ENCODE peak calls at places on chromosomes 1 and 21, in nine cellular contexts. A is OCI-LY7, P is suprapubic skin, I is left lung, W is ovary, T is GM06990, Y is heart left ventricle, Q is left ventricle myocardium inferior, U is uterus. K is an unnamed sample. For H3K36me3, the result is how much of the 10 kb centered on the place peaks cover.

GRCh38 chr1:210394281-210394798 is 65.6 kb downstream of the HHAT start:
- DNase-seq in A (no peak), P (no peak), I (no peak), W (no peak), T (no peak), Y (peak), Q (peak), U (no peak), K (peak)

GRCh38 chr1:88888755-88889154 is 2.6 kb downstream of the GTF2B start:
- DNase-seq in A (no peak), P (no peak), I (no peak), W (no peak), T (no peak), Y (no peak), Q (no peak), U (no peak), K (no peak)

GRCh38 chr1:228236744-228237143 is 28.9 kb downstream of the OBSCN start:
- DNase-seq in A (peak), P (no peak), I (no peak), W (no peak), T (no peak), Y (peak), Q (no peak), U (no peak), K (no peak)

GRCh38 chr1:94994805-94995204 is 67.9 kb upstream of the CNN3 start:
- DNase-seq in A (no peak), P (no peak), I (no peak), W (no peak), T (no peak), Y (no peak), Q (no peak), U (no peak), K (no peak)

GRCh38 chr1:114093624-114094302 is 59.9 kb downstream of the SYT6 start:
- DNase-seq in A (peak), P (no peak), I (no peak), W (no peak), T (no peak), Y (no peak), Q (no peak), U (no peak), K (no peak)

GRCh38 chr1:177023710-177024109 is 140.8 kb downstream of the ASTN1 start:
- DNase-seq in A (no peak), P (no peak), I (no peak), W (no peak), T (no peak), Y (peak), Q (no peak), U (no peak), K (no peak)

GRCh38 chr1:230877139-230877923 is 9.0 kb upstream of the C1orf198 start:
- DNase-seq in A (no peak), P (no peak), I (no peak), W (no peak), T (no peak), Y (no peak), Q (no peak), U (no peak), K (no peak)

GRCh38 chr1:30908886-30909777 is 574 bp upstream of the SDC3 start:
- DNase-seq in A (no peak), P (peak), I (peak), W (peak), T (no peak), Y (peak), Q (peak), U (no peak), K (no peak)

GRCh38 chr21:33403128-33403785 is at the start of gene IFNGR2:
- DNase-seq in A (peak), P (peak), I (peak), W (peak), T (peak), Y (peak), Q (peak), U (peak), K (no peak)

GRCh38 chr21:36543924-36544323 is 64.0 kb upstream of the CLDN14 start:
- DNase-seq in A (no peak), P (no peak), I (no peak), W (no peak), T (no peak), Y (no peak), Q (no peak), U (no peak), K (no peak)

GRCh38 chr1:218585565-218586184 is 240.5 kb downstream of the TGFB2 start:
- DNase-seq in A (no peak), P (no peak), I (no peak), W (no peak), T (no peak), Y (peak), Q (no peak), U (no peak), K (no peak)

GRCh38 chr1:153849487-153850185 is 73.1 kb downstream of the GATAD2B start:
- DNase-seq in A (peak), P (no peak), I (no peak), W (no peak), T (peak), Y (no peak), Q (no peak), U (no peak), K (no peak)

GRCh38 chr1:24308365-24309015 is 10.7 kb upstream of the GRHL3 start:
- DNase-seq in A (peak), P (no peak), I (no peak), W (no peak), T (no peak), Y (no peak), Q (no peak), U (no peak), K (no peak)

GRCh38 chr1:21013510-21013909 is 163.2 kb downstream of the EIF4G3 start:
- DNase-seq in A (no peak), P (no peak), I (no peak), W (no peak), T (no peak), Y (no peak), Q (no peak), U (no peak), K (no peak)

GRCh38 chr1:107171378-107171777 is 30.5 kb downstream of the NTNG1 start:
- DNase-seq in A (no peak), P (no peak), I (no peak), W (no peak), T (no peak), Y (no peak), Q (no peak), U (no peak), K (no peak)

GRCh38 chr1:86137458-86137857 is 19.1 kb downstream of the COL24A1 start:
- DNase-seq in A (no peak), P (no peak), I (no peak), W (no peak), T (no peak), Y (no peak), Q (no peak), U (no peak), K (no peak)

GRCh38 chr21:46457801-46458314 is 833 bp upstream of the DIP2A start:
- DNase-seq in A (peak), P (peak), I (peak), W (no peak), T (no peak), Y (peak), Q (peak), U (no peak), K (no peak)

GRCh38 chr1:229230136-229230892 is 40.6 kb upstream of the RAB4A start:
- DNase-seq in A (no peak), P (no peak), I (no peak), W (no peak), T (peak), Y (peak), Q (no peak), U (no peak), K (no peak)

GRCh38 chr1:23978825-23979224 is 1.3 kb downstream of the SRSF10 start:
- DNase-seq in A (no peak), P (no peak), I (no peak), W (no peak), T (no peak), Y (no peak), Q (no peak), U (no peak), K (no peak)

GRCh38 chr21:32007461-32007860 is 134.6 kb downstream of the HUNK start:
- DNase-seq in A (no peak), P (no peak), I (no peak), W (no peak), T (no peak), Y (no peak), Q (no peak), U (no peak), K (no peak)

DNA sequence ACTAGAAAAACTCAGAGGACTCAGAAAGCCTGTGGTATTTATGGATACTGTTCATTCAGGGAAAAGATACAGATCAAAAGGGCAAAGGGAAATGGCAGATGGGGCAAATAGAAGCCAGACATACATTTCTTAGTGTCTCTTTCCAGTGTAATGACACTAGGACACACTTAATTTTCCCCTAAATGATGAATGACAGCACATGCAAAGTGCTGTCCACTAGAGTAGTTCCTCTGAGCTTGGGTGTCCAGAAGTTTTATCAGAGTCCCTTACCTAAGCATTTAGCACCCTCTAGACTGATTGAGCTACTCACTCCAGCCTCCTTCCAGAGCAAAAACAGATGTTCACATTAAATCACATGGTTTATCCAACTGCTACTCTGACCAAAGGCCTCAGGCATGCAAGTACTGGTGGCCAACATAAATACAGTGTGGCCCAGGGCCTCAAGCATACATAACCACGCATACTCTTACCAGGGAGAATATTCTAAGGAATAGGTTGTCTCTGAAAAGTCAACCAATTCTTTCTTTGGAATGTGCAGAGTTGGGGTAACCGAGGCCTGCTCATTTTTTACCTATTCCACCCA is 166.9 kb downstream of the NCAM2 start:
- DNase-seq in A (no peak), P (no peak), I (no peak), W (no peak), T (no peak), Y (peak), Q (no peak), U (no peak), K (no peak)
- H3K36me3 ChIP-seq in A (under half), P (under half), I (under half), W (under half), T (under half), Y (under half), Q (under half), U (under half), K (under half)

DNA sequence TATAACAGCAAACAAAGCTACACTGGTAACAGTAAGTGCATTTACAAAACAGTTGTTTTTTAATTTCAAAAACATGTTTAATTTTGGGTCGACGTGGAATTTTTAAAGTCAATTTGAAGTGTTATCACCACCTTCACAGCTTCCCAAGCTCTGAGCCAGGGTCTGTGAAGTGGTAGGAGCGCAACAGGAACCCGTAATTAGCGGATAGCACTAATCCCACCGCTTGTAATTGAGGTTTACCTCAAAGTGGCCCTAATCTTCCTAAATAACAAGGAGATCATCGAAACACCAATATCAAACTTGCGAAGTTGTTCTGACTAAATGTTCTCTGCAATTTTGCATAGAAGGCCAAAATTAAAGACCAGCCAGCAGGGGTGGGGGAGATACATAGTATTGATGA is 18.8 kb downstream of the LBR start:
- DNase-seq in A (no peak), P (no peak), I (no peak), W (no peak), T (no peak), Y (no peak), Q (no peak), U (no peak), K (no peak)
- H3K36me3 ChIP-seq in A (half or more), P (half or more), I (under half), W (under half), T (under half), Y (under half), Q (half or more), U (under half), K (half or more)

GRCh38 chr1:54781023-54781723 is 16.9 kb upstream of the PARS2 start:
- DNase-seq in A (no peak), P (no peak), I (no peak), W (no peak), T (no peak), Y (no peak), Q (no peak), U (no peak), K (no peak)

GRCh38 chr1:54772951-54773350 is 8.6 kb upstream of the PARS2 start:
- DNase-seq in A (no peak), P (no peak), I (no peak), W (no peak), T (no peak), Y (no peak), Q (no peak), U (no peak), K (no peak)

GRCh38 chr1:54777431-54777830 is 13.1 kb upstream of the PARS2 start:
- DNase-seq in A (no peak), P (no peak), I (no peak), W (no peak), T (no peak), Y (no peak), Q (no peak), U (no peak), K (no peak)

GRCh38 chr1:54774820-54775498 is 10.6 kb upstream of the PARS2 start:
- DNase-seq in A (peak), P (no peak), I (no peak), W (no peak), T (no peak), Y (no peak), Q (no peak), U (no peak), K (no peak)

DNA sequence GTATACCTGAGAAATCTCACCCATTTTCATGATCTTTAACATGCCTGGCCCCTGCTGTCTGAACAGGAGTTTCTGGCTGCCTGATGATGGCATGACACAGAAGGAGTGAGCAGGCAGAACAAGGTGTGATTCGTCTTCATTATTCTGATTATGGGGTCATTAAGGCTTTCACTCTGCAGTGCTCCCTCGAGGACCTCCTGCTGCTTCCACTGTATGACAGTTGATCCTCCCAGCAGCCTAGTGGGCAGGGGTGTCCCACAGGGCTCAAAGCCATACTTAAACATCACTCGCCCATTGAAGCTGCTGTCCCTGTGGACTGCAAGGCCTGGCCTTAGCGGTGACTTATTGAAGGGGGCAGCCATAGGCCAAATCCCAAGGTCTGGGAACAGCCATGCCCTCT is 12.7 kb upstream of the PARS2 start:
- DNase-seq in A (no peak), P (no peak), I (no peak), W (no peak), T (no peak), Y (no peak), Q (no peak), U (no peak), K (no peak)
- H3K36me3 ChIP-seq in A (under half), P (under half), I (under half), W (under half), T (under half), Y (under half), Q (under half), U (under half), K (under half)

DNA sequence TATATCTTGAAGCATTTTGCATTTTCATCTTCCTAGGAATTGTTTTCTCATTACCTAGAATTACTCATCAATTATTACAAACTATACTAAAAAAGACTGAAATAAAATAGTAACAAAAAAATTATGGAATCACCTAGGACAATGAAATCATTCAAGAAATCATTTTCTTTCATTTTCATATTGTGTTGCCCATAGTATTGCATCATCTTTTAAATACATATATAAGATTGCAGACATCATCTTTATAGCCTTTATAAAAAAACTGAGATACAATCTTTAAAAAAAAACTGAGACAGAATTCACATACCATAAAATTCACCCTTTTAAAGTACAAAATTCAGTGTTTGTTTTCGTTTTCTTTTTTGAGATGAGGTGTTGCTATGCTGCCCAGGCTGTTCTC is 29.6 kb downstream of the GDAP2 start:
- DNase-seq in A (no peak), P (no peak), I (no peak), W (no peak), T (no peak), Y (no peak), Q (no peak), U (no peak), K (no peak)
- H3K36me3 ChIP-seq in A (half or more), P (half or more), I (under half), W (under half), T (under half), Y (half or more), Q (half or more), U (under half), K (under half)

GRCh38 chr1:156598731-156599432 is 2.4 kb downstream of the GPATCH4 start:
- DNase-seq in A (no peak), P (no peak), I (no peak), W (no peak), T (no peak), Y (no peak), Q (no peak), U (no peak), K (no peak)
- H3K36me3 ChIP-seq in A (half or more), P (half or more), I (under half), W (under half), T (under half), Y (under half), Q (under half), U (under half), K (under half)

K was measured in CD8-positive, alpha-beta memory T cell.